ENCODE peak calls at places on chromosomes 11 and 22, in nine cellular contexts. Q is activated CD4-positive, alpha-beta T cell treated with anti-CD3 and anti-CD28 coated beads, Interleukin-2, amount 10 ng/mL, durations not matched to agents 7 days and 5 days; I is NB4; M is AG09309; K is fibroblast of lung; L is amygdala; Y is stimulated activated CD8-positive, alpha-beta memory T cell treated with anti-CD3 and anti-CD28 coated beads, Interleukin-15, amount 100 ng/mL, for 1 hour; Z is 8988T; V is RWPE1. R is an unnamed sample.

GRCh38 chr11:76768091-76769047 is 14.8 kb upstream of the TSKU start:
- DNase-seq in Z (no peak), Y (no peak), V (no peak), K (peak), M (no peak), L (no peak), Q (peak), I (peak), R (no peak)

GRCh38 chr11:880447-880846 is 30.2 kb downstream of the CHID1 start:
- DNase-seq in M (no peak), L (no peak), V (no peak), K (no peak), Y (no peak), I (no peak), Q (no peak), Z (no peak), R (no peak)

GRCh38 chr11:29279716-29280115 is 737.1 kb downstream of the KCNA4 start:
- DNase-seq in V (no peak), K (no peak), Z (no peak), Y (no peak), Q (no peak), I (no peak), L (no peak), M (no peak), R (no peak)

GRCh38 chr22:32701021-32701420 is 100.5 kb upstream of the TIMP3 start:
- DNase-seq in Q (no peak), L (no peak), Z (no peak), K (peak), I (no peak), M (no peak), V (no peak), Y (no peak), R (no peak)

GRCh38 chr11:125167954-125168821 is 3.6 kb downstream of the PKNOX2 start:
- DNase-seq in L (no peak), Z (no peak), K (peak), I (peak), Q (no peak), V (no peak), M (peak), Y (no peak), R (no peak)

GRCh38 chr11:65539401-65540289 is 14.8 kb downstream of the SCYL1 start:
- DNase-seq in V (peak), L (no peak), K (no peak), M (no peak), Y (no peak), I (no peak), Q (no peak), Z (peak), R (no peak)

GRCh38 chr22:18042685-18043084 is 18.3 kb upstream of the MICAL3 start:
- DNase-seq in Z (no peak), I (peak), K (no peak), V (no peak), Y (no peak), Q (no peak), L (no peak), M (no peak), R (no peak)

GRCh38 chr11:82701847-82702520 is 31.7 kb downstream of the FAM181B start:
- DNase-seq in K (peak), Y (no peak), Z (no peak), V (peak), L (peak), M (no peak), I (peak), Q (peak), R (peak)

GRCh38 chr22:31532060-31532459 is 35.7 kb downstream of the SFI1 start:
- DNase-seq in I (no peak), K (peak), M (no peak), V (no peak), Y (no peak), Q (no peak), Z (no peak), L (no peak), R (no peak)

GRCh38 chr11:61639816-61640443 is 40.3 kb upstream of the DAGLA start:
- DNase-seq in Z (no peak), Y (no peak), I (no peak), M (no peak), L (no peak), Q (no peak), K (peak), V (no peak), R (no peak)

GRCh38 chr11:16194566-16194965 is 161.8 kb downstream of the SOX6 start:
- DNase-seq in Q (no peak), V (no peak), K (peak), Y (no peak), I (no peak), Z (no peak), M (no peak), L (no peak), R (peak)

GRCh38 chr11:450809-451451 is 851 bp downstream of the PTDSS2 start:
- DNase-seq in L (peak), V (peak), Z (no peak), I (peak), K (peak), M (no peak), Y (peak), Q (peak), R (no peak)

GRCh38 chr22:39266398-39267030 is 21.7 kb upstream of the PDGFB start:
- DNase-seq in I (peak), Q (no peak), K (peak), L (peak), V (no peak), M (no peak), Y (no peak), Z (no peak), R (no peak)

GRCh38 chr11:41177791-41178190 is 281.7 kb downstream of the LRRC4C start:
- DNase-seq in I (no peak), V (no peak), Q (no peak), K (peak), Z (no peak), L (no peak), M (no peak), Y (no peak), R (no peak)

GRCh38 chr11:95230054-95231034 is 658 bp downstream of the SESN3 start:
- DNase-seq in L (peak), I (peak), V (peak), M (no peak), K (peak), Q (peak), Y (no peak), Z (peak), R (no peak)

GRCh38 chr11:14290422-14290821 is 68.6 kb downstream of the RRAS2 start:
- DNase-seq in L (no peak), I (no peak), K (no peak), M (no peak), V (no peak), Y (no peak), Q (no peak), Z (no peak), R (no peak)

GRCh38 chr11:62444271-62444833 is 25.5 kb downstream of the SCGB1A1 start:
- DNase-seq in Z (no peak), L (peak), K (peak), I (no peak), Y (no peak), V (peak), Q (peak), M (no peak), R (peak)

GRCh38 chr11:13889566-13890214 is 72.8 kb upstream of the SPON1 start:
- DNase-seq in Y (no peak), L (peak), V (no peak), K (no peak), Q (no peak), I (no peak), Z (no peak), M (no peak), R (no peak)

GRCh38 chr11:129434641-129435498 is 59.2 kb downstream of the BARX2 start:
- DNase-seq in M (no peak), I (no peak), Q (no peak), Z (no peak), K (peak), L (no peak), V (no peak), Y (no peak), R (no peak)

GRCh38 chr22:30744224-30744623 is 49.5 kb downstream of the OSBP2 start:
- DNase-seq in I (no peak), Q (no peak), L (no peak), V (no peak), Y (no peak), M (no peak), Z (no peak), K (no peak), R (no peak)

GRCh38 chr11:26028294-26028954 is 303.5 kb upstream of the ANO3 start:
- DNase-seq in Z (no peak), M (no peak), Q (no peak), K (peak), Y (no peak), V (peak), L (no peak), I (no peak), R (no peak)

GRCh38 chr11:1706634-1707400 is 9.8 kb downstream of the KRTAP5-6 start:
- DNase-seq in Z (no peak), L (no peak), M (no peak), Y (no peak), I (peak), V (no peak), K (no peak), Q (no peak), R (no peak)

GRCh38 chr22:23683545-23683944 is 7.3 kb upstream of the RGL4 start:
- DNase-seq in M (no peak), V (no peak), Y (no peak), Q (no peak), L (no peak), Z (no peak), K (no peak), I (no peak), R (no peak)

GRCh38 chr11:124889692-124890091 is 8.0 kb downstream of the ROBO4 start:
- DNase-seq in V (no peak), L (no peak), I (no peak), Q (no peak), Y (no peak), K (no peak), M (no peak), Z (peak), R (no peak)

GRCh38 chr11:85595285-85595884 is 31.8 kb downstream of the DLG2 start:
- DNase-seq in Y (no peak), M (peak), Q (peak), Z (no peak), V (peak), I (peak), L (no peak), K (peak), R (peak)

GRCh38 chr11:26229270-26229669 is 102.7 kb upstream of the ANO3 start:
- DNase-seq in K (peak), I (no peak), Q (no peak), M (no peak), Y (no peak), L (no peak), Z (no peak), V (peak), R (no peak)

GRCh38 chr11:113384551-113384950 is 3.0 kb upstream of the ANKK1 start:
- DNase-seq in I (no peak), Z (peak), Q (no peak), L (no peak), M (peak), Y (no peak), V (peak), K (peak), R (peak)

GRCh38 chr11:43515090-43515489 is 156.4 kb downstream of the TTC17 start:
- DNase-seq in V (no peak), Z (peak), Q (no peak), I (peak), Y (no peak), M (no peak), K (no peak), L (no peak), R (no peak)

GRCh38 chr11:103091024-103091423 is 936 bp downstream of the DCUN1D5 start:
- DNase-seq in Z (no peak), V (peak), I (peak), L (peak), K (peak), M (no peak), Q (peak), Y (no peak), R (peak)

GRCh38 chr11:64633555-64634159 is 42.6 kb downstream of the SLC22A12 start:
- DNase-seq in V (no peak), Q (no peak), Z (no peak), I (peak), Y (no peak), L (no peak), K (no peak), M (no peak), R (no peak)

GRCh38 chr22:21642584-21643448 is 714 bp downstream of the SDF2L1 start:
- DNase-seq in K (peak), M (no peak), Q (peak), I (peak), Y (peak), V (no peak), Z (peak), L (peak), R (peak)

GRCh38 chr11:8709002-8709672 is 26.5 kb downstream of the RPL27A start:
- DNase-seq in K (peak), Q (no peak), V (no peak), Y (no peak), L (no peak), Z (no peak), I (no peak), M (peak), R (peak)

GRCh38 chr11:32830413-32830738 is 649 bp downstream of the PRRG4 start:
- DNase-seq in L (no peak), K (no peak), V (peak), Q (no peak), M (no peak), I (peak), Z (no peak), Y (no peak), R (no peak)